ENCODE peak calls at places on chromosome 12, in ten cellular contexts. S is Panc1, X is lung, B is fibroblast of lung, Z is mammary epithelial cell, A is pancreas, Y is adrenal gland, C is upper lobe of right lung, G is right lobe of liver, I is thoracic aorta. T is an unnamed sample.

GRCh38 chr12:109277899-109278762 is 31.0 kb downstream of the FOXN4 start:
- DNase-seq in X (no peak), Z (peak; percentile 3), G (no peak), A (no peak), Y (peak; percentile 21), S (no peak), B (no peak), I (no peak), C (no peak), T (peak; percentile 13)

GRCh38 chr12:1777798-1778197 is 42.6 kb upstream of the LRTM2 start:
- DNase-seq in X (no peak), Z (peak; percentile 58), C (no peak), I (no peak), S (no peak), Y (no peak), G (no peak), B (peak; percentile 88), A (no peak), T (peak; percentile 55)

GRCh38 chr12:24561882-24562760 is 386.8 kb downstream of the BCAT1 start:
- DNase-seq in A (no peak), G (peak; percentile 59), Y (peak; percentile 34), C (peak; percentile 88), S (no peak), I (no peak), B (peak; percentile 77), Z (peak; percentile 12), X (peak; percentile 64), T (no peak)

GRCh38 chr12:66290716-66291200 is 11.5 kb upstream of the HELB start:
- DNase-seq in X (no peak), B (no peak), S (no peak), G (no peak), C (no peak), A (no peak), Z (no peak), I (no peak), Y (no peak), T (no peak)

GRCh38 chr12:67937822-67938221 is 51.4 kb upstream of the IFNG-AS1 start:
- DNase-seq in Z (no peak), A (no peak), Y (no peak), X (no peak), C (no peak), B (no peak), G (no peak), S (no peak), I (no peak), T (no peak)

GRCh38 chr12:24778486-24779304 is 170.2 kb downstream of the BCAT1 start:
- DNase-seq in C (no peak), X (no peak), Y (no peak), I (no peak), B (peak; percentile 48), G (no peak), Z (peak; percentile 28), A (no peak), S (peak; percentile 10), T (peak; percentile 34)

GRCh38 chr12:20410746-20411145 is 42.4 kb downstream of the PDE3A start:
- DNase-seq in I (no peak), B (no peak), A (no peak), Y (no peak), C (no peak), G (no peak), X (no peak), Z (no peak), S (no peak), T (no peak)

GRCh38 chr12:12398026-12398859 is 41.4 kb downstream of the BORCS5 start:
- DNase-seq in X (peak; percentile 63), C (peak; percentile 67), Z (peak; percentile 90), S (peak; percentile 87), G (peak; percentile 68), Y (peak; percentile 73), I (peak; percentile 39), B (peak; percentile 98), A (peak; percentile 49), T (peak; percentile 89)

GRCh38 chr12:38954119-38954746 is 48.8 kb upstream of the CPNE8 start:
- DNase-seq in A (no peak), Z (no peak), I (no peak), S (no peak), X (no peak), G (no peak), Y (no peak), B (no peak), C (no peak), T (no peak)

GRCh38 chr12:16030729-16031128 is 119.6 kb downstream of the DERA start:
- DNase-seq in B (no peak), Z (no peak), C (no peak), S (no peak), Y (no peak), I (no peak), X (no peak), A (no peak), G (no peak), T (no peak)

GRCh38 chr12:110279976-110280783 is 867 bp upstream of the ATP2A2 start:
- DNase-seq in I (no peak), B (peak; percentile 52), C (no peak), Z (peak; percentile 67), X (peak; percentile 39), S (no peak), A (peak; percentile 33), G (no peak), Y (peak; percentile 45), T (no peak)

GRCh38 chr12:44537354-44537753 is 338.8 kb downstream of the NELL2 start:
- DNase-seq in C (no peak), G (no peak), A (no peak), I (no peak), B (no peak), X (no peak), S (no peak), Y (no peak), Z (no peak), T (no peak)

GRCh38 chr12:130161261-130162231 is 718 bp upstream of the FZD10 start:
- DNase-seq in X (no peak), G (peak; percentile 12), Z (no peak), Y (peak; percentile 14), A (peak; percentile 20), B (peak; percentile 18), C (peak; percentile 63), I (no peak), S (no peak), T (no peak)

GRCh38 chr12:42481368-42481767 is 108.2 kb downstream of the PRICKLE1 start:
- DNase-seq in B (no peak), I (no peak), G (no peak), S (no peak), X (no peak), Z (no peak), C (no peak), Y (no peak), A (no peak), T (no peak)

GRCh38 chr12:110135012-110135411 is 10.9 kb downstream of the IFT81 start:
- DNase-seq in X (no peak), S (no peak), A (no peak), I (no peak), G (no peak), Y (no peak), Z (no peak), B (peak; percentile 69), C (no peak), T (peak; percentile 65)

GRCh38 chr12:19402211-19402610 is 37.1 kb upstream of the AEBP2 start:
- DNase-seq in Z (no peak), I (no peak), S (no peak), Y (no peak), X (no peak), A (no peak), C (no peak), B (no peak), G (no peak), T (no peak)

GRCh38 chr12:113259499-113259953 is 38.3 kb downstream of the TPCN1 start:
- DNase-seq in A (peak; percentile 84), Y (peak; percentile 85), S (no peak), C (no peak), Z (no peak), G (peak; percentile 86), B (no peak), I (no peak), X (peak; percentile 53), T (no peak)

GRCh38 chr12:125734137-125734536 is 668.9 kb downstream of the AACS start:
- DNase-seq in Z (no peak), G (no peak), X (no peak), Y (no peak), A (no peak), C (no peak), B (no peak), I (no peak), S (no peak), T (no peak)

GRCh38 chr12:18242380-18243089 is 18.8 kb upstream of the PIK3C2G start:
- DNase-seq in Z (no peak), Y (no peak), G (no peak), B (no peak), I (no peak), C (no peak), A (no peak), X (no peak), S (no peak), T (no peak)

GRCh38 chr12:13982010-13982409 is 608 bp upstream of the GRIN2B start:
- DNase-seq in C (no peak), S (no peak), Z (no peak), I (no peak), G (no peak), Y (no peak), A (no peak), X (no peak), B (no peak), T (no peak)
- TF ChIP-seq CTCF in C (peak; percentile 31), S (peak; percentile 10), Z (peak; percentile 32), I (no peak), G (no peak), Y (no peak), A (no peak), X (no peak), B (no peak), T (no peak)

GRCh38 chr12:80714846-80715245 is 1.9 kb upstream of the MYF5 start:
- DNase-seq in G (no peak), C (no peak), Y (no peak), S (no peak), A (no peak), X (no peak), B (no peak), Z (no peak), I (no peak), T (no peak)
- H3K4me3 ChIP-seq in G (no peak overlapping the region), C (no peak overlapping the region), Y (no peak overlapping the region), S (no peak overlapping the region), A (no peak overlapping the region), X (no peak overlapping the region), B (no peak overlapping the region), Z (no peak overlapping the region), I (no peak overlapping the region), T (no peak overlapping the region)

GRCh38 chr12:90100619-90101018 is 392.0 kb upstream of the ATP2B1 start:
- DNase-seq in S (no peak), I (no peak), B (no peak), Y (no peak), C (no peak), G (no peak), X (no peak), Z (no peak), A (no peak), T (no peak)
- H3K27ac ChIP-seq in S (no peak overlapping the region), I (no peak overlapping the region), B (no peak overlapping the region), Y (no peak overlapping the region), C (no peak overlapping the region), G (no peak overlapping the region), X (no peak overlapping the region), Z (no peak overlapping the region), A (no peak overlapping the region), T (no peak overlapping the region)

DNA sequence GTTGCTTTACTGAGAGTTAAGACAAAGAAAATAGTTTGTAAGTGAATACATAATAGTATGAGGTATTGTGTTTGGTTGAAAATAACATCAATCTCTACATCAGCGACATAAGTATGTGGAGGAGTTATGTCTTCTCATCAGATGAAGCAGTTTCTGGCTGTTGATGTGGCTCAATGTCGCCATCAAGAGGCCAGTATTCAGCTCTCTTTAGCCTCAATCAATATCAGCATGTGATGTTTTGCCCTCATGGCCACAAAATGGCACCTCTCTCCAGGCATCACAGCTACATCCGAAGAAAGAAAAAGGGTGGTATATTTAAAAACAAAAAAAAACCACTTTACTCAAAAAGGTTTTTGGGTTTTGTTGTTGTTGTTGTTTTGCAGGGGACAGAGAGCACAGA is 302.3 kb upstream of the TMEM132C start:
- DNase-seq in Y (peak; percentile 18), C (no peak), I (no peak), B (peak; percentile 45), X (no peak), A (no peak), G (no peak), S (no peak), Z (no peak), T (no peak)
- TF ChIP-seq CTCF in Y (peak; percentile 35), C (no peak), I (no peak), B (no peak), X (no peak), A (no peak), G (no peak), S (peak; percentile 33), Z (no peak), T (no peak)